ENCODE peak calls at places on chromosomes 16 and 17, in six cellular contexts. Y, U, W, G, Q and F are unnamed samples.

GRCh38 chr16:75121949-75122568 is 5.5 kb upstream of the LDHD start:
- DNase-seq in Q (no peak), W (no peak), U (no peak), Y (no peak), G (no peak), F (no peak)

GRCh38 chr16:27108826-27109665 is 42.3 kb downstream of the C16orf82 start:
- DNase-seq in Q (no peak), W (no peak), U (no peak), Y (no peak), G (no peak), F (no peak)

GRCh38 chr17:82812058-82812457 is 27.8 kb downstream of the ZNF750 start:
- DNase-seq in W (no peak), Y (no peak), Q (no peak), G (no peak), U (no peak), F (no peak)

GRCh38 chr17:77129568-77130301 is 11.0 kb upstream of the SEC14L1 start:
- DNase-seq in Q (no peak), G (no peak), U (no peak), W (no peak), Y (no peak), F (no peak)

GRCh38 chr16:48965391-48965790 is 316.2 kb downstream of the CBLN1 start:
- DNase-seq in Q (no peak), W (no peak), G (no peak), U (no peak), Y (no peak), F (no peak)

GRCh38 chr17:282912-283882 is 69.4 kb downstream of the RPH3AL start:
- DNase-seq in Y (no peak), U (no peak), W (no peak), G (no peak), Q (peak; percentile 62), F (no peak)

GRCh38 chr16:11327277-11328171 is 17.7 kb upstream of the RMI2 start:
- DNase-seq in Y (no peak), U (no peak), Q (no peak), W (no peak), G (no peak), F (no peak)

GRCh38 chr17:17403899-17404576 is 72.8 kb upstream of the MED9 start:
- DNase-seq in W (no peak), Y (no peak), Q (no peak), U (no peak), G (no peak), F (no peak)

GRCh38 chr17:15657868-15658775 is 26.0 kb downstream of the TRIM16 start:
- DNase-seq in W (no peak), Y (no peak), G (no peak), U (no peak), Q (no peak), F (no peak)

GRCh38 chr16:69049146-69049545 is 56.3 kb upstream of the HAS3 start:
- DNase-seq in W (no peak), G (no peak), Y (no peak), Q (no peak), U (no peak), F (no peak)

GRCh38 chr17:47860396-47860795 is 9.4 kb upstream of the SP6 start:
- DNase-seq in Y (no peak), Q (no peak), G (no peak), W (no peak), U (no peak), F (no peak)

GRCh38 chr17:75059369-75060345 is 12.6 kb downstream of the KCTD2 start:
- DNase-seq in U (no peak), W (no peak), G (no peak), Q (peak; percentile 82), Y (no peak), F (peak; percentile 35)

GRCh38 chr16:495127-495748 is 32.3 kb upstream of the CAPN15 start:
- DNase-seq in Y (no peak), Q (no peak), G (no peak), W (peak; percentile 29), U (no peak), F (peak; percentile 50)

GRCh38 chr16:8026450-8026849 is 563.9 kb downstream of the TMEM114 start:
- DNase-seq in Y (no peak), G (no peak), U (no peak), W (peak; percentile 77), Q (no peak), F (peak; percentile 9)

GRCh38 chr16:75204410-75204758 is 2.6 kb downstream of the CTRB2 start:
- DNase-seq in Y (no peak), U (no peak), G (no peak), W (no peak), Q (no peak), F (no peak)

GRCh38 chr17:73160980-73161630 is 3.7 kb upstream of the SSTR2 start:
- DNase-seq in Q (no peak), W (no peak), Y (no peak), G (no peak), U (no peak), F (no peak)

GRCh38 chr17:4739122-4740024 is at the start of the genes CXCL16 and ZMYND15:
- DNase-seq in U (no peak), G (peak; percentile 61), Q (peak; percentile 77), W (peak; percentile 46), Y (peak; percentile 63), F (peak; percentile 35)

GRCh38 chr17:8160224-8160577 is 2.5 kb downstream of the VAMP2 start:
- DNase-seq in U (no peak), Q (no peak), G (no peak), Y (no peak), W (no peak), F (no peak)

GRCh38 chr17:77887464-77888241 is 70.8 kb upstream of the TNRC6C start:
- DNase-seq in G (peak; percentile 62), U (no peak), W (peak; percentile 65), Q (peak; percentile 96), Y (peak; percentile 80), F (peak; percentile 49)

GRCh38 chr17:60745544-60745943 is 67.9 kb downstream of the BCAS3 start:
- DNase-seq in U (no peak), G (no peak), Y (no peak), W (no peak), Q (no peak), F (no peak)

GRCh38 chr17:48456584-48456983 is 26.6 kb upstream of the SKAP1 start:
- DNase-seq in U (no peak), W (peak; percentile 21), Y (no peak), G (no peak), Q (no peak), F (no peak)

GRCh38 chr16:67197704-67198103 is 1.2 kb upstream of the ELMO3 start:
- DNase-seq in Q (no peak), G (no peak), U (no peak), Y (no peak), W (no peak), F (no peak)

GRCh38 chr16:30740364-30741251 is 7.6 kb upstream of the PHKG2 start:
- DNase-seq in W (no peak), U (no peak), Y (peak; percentile 93), Q (peak; percentile 92), G (no peak), F (no peak)

GRCh38 chr17:35786941-35787432 is 8.5 kb downstream of the MMP28 start:
- DNase-seq in U (no peak), G (no peak), Y (no peak), Q (peak; percentile 42), W (peak; percentile 49), F (no peak)

GRCh38 chr17:37884516-37884915 is 39.7 kb upstream of the TBC1D3K start:
- DNase-seq in W (no peak), G (no peak), U (no peak), Q (no peak), Y (no peak), F (no peak)

GRCh38 chr16:67255553-67256030 is 6.8 kb downstream of the SLC9A5 start:
- DNase-seq in Q (peak; percentile 59), Y (no peak), W (no peak), G (no peak), U (no peak), F (no peak)

GRCh38 chr16:17803625-17804410 is 333.1 kb upstream of the XYLT1 start:
- DNase-seq in U (no peak), Y (no peak), G (no peak), Q (no peak), W (no peak), F (no peak)

GRCh38 chr16:77675464-77676324 is 46.6 kb upstream of the NUDT7 start:
- DNase-seq in W (peak; percentile 81), U (no peak), Q (peak; percentile 78), G (peak; percentile 15), Y (peak; percentile 68), F (peak; percentile 82)

GRCh38 chr17:251531-251930 is 70.1 kb upstream of the DOC2B start:
- DNase-seq in U (no peak), Y (no peak), Q (peak; percentile 61), G (no peak), W (no peak), F (no peak)

GRCh38 chr16:2159052-2159838 is 3.7 kb downstream of the TRAF7 start:
- DNase-seq in U (no peak), Y (no peak), G (no peak), Q (peak; percentile 94), W (no peak), F (peak; percentile 38)

GRCh38 chr17:42531455-42532354 is 4.3 kb upstream of the NAGLU start:
- DNase-seq in Y (peak; percentile 63), G (peak; percentile 40), W (peak; percentile 76), Q (peak; percentile 83), U (no peak), F (no peak)

GRCh38 chr17:61556224-61557188 is 34.5 kb downstream of the NACA2 start:
- DNase-seq in W (no peak), U (no peak), Q (no peak), Y (no peak), G (no peak), F (no peak)

GRCh38 chr16:53913920-53914319 is 210.0 kb downstream of the FTO start:
- DNase-seq in G (no peak), Y (no peak), U (no peak), W (no peak), Q (no peak), F (no peak)

GRCh38 chr17:65142247-65142646 is 5.1 kb downstream of the RGS9 start:
- DNase-seq in W (no peak), U (no peak), Q (no peak), G (no peak), Y (no peak), F (no peak)

GRCh38 chr17:79093270-79093669 is 18.6 kb downstream of the ENGASE start:
- DNase-seq in G (no peak), W (no peak), Y (no peak), Q (no peak), U (no peak), F (no peak)
- H3K4me1 ChIP-seq in G (peaks cover 5% of the 10 kb centered on the region), W (peaks cover 3% of the 10 kb centered on the region), Y (no peaks in the 10 kb centered on the region), Q (peaks cover 32% of the 10 kb centered on the region), U (peaks cover 39% of the 10 kb centered on the region), F (no peaks in the 10 kb centered on the region)

GRCh38 chr17:6547336-6547735 is 9.0 kb downstream of the PITPNM3 start:
- DNase-seq in W (no peak), Q (no peak), Y (no peak), U (no peak), G (no peak), F (no peak)
- H3K4me1 ChIP-seq in W (peaks cover 21% of the 10 kb centered on the region), Q (peaks cover 35% of the 10 kb centered on the region), Y (no peaks in the 10 kb centered on the region), U (peaks cover 77% of the 10 kb centered on the region), G (no peaks in the 10 kb centered on the region), F (no peaks in the 10 kb centered on the region)

GRCh38 chr16:89323120-89323960 is 105.8 kb downstream of the ZNF778 start:
- DNase-seq in G (no peak), Y (no peak), U (no peak), Q (peak; percentile 58), W (no peak), F (no peak)
- H3K4me1 ChIP-seq in G (peaks cover 75% of the 10 kb centered on the region), Y (peaks cover 28% of the 10 kb centered on the region), U (peaks cover 92% of the 10 kb centered on the region), Q (peaks cover 85% of the 10 kb centered on the region), W (peaks cover 78% of the 10 kb centered on the region), F (peaks cover 89% of the 10 kb centered on the region)

GRCh38 chr16:51144203-51144602 is 6.9 kb downstream of the SALL1 start:
- DNase-seq in U (no peak), Y (no peak), Q (no peak), W (no peak), G (no peak), F (no peak)
- H3K4me1 ChIP-seq in U (no peaks in the 10 kb centered on the region), Y (no peaks in the 10 kb centered on the region), Q (no peaks in the 10 kb centered on the region), W (peaks cover 67% of the 10 kb centered on the region), G (no peaks in the 10 kb centered on the region), F (peaks cover 40% of the 10 kb centered on the region)

GRCh38 chr17:10802487-10803284 is 1.2 kb downstream of the TMEM238L start:
- DNase-seq in G (no peak), W (no peak), Q (no peak), Y (no peak), U (no peak), F (no peak)
- H3K4me1 ChIP-seq in G (no peaks in the 10 kb centered on the region), W (no peaks in the 10 kb centered on the region), Q (no peaks in the 10 kb centered on the region), Y (no peaks in the 10 kb centered on the region), U (peaks cover 70% of the 10 kb centered on the region), F (no peaks in the 10 kb centered on the region)